ENCODE peak calls at places on chromosomes 11 and 22, in nine cellular contexts. M is astrocyte of the cerebellum, P is type B pancreatic cell, R is foreskin fibroblast, W is neural progenitor cell, E is GM20000, X is OCI-LY7, Y is choroid plexus epithelial cell, D is uterus. O is an unnamed sample.

GRCh38 chr11:65434667-65435179 is 12.1 kb downstream of the NEAT1 start:
- DNase-seq in M (no peak), P (no peak), R (no peak), W (no peak), E (no peak), X (no peak), Y (peak), D (no peak), O (no peak)

GRCh38 chr11:102347526-102348331 is 715 bp downstream of the BIRC2 start:
- DNase-seq in M (no peak), P (no peak), R (no peak), W (peak), E (peak), X (peak), Y (peak), D (no peak), O (peak)

GRCh38 chr11:27705873-27706820 is 5.9 kb upstream of the BDNF start:
- DNase-seq in M (no peak), P (no peak), R (no peak), W (peak), E (peak), X (peak), Y (peak), D (no peak), O (no peak)

GRCh38 chr22:30236875-30237274 is 9.7 kb downstream of the LIF start:
- DNase-seq in M (no peak), P (no peak), R (no peak), W (no peak), E (no peak), X (no peak), Y (no peak), D (no peak), O (no peak)

GRCh38 chr11:4543561-4543960 is 1.4 kb upstream of the OR52M1 start:
- DNase-seq in M (no peak), P (no peak), R (no peak), W (no peak), E (no peak), X (no peak), Y (no peak), D (no peak), O (no peak)

GRCh38 chr11:3786781-3787428 is 10.4 kb downstream of the NUP98 start:
- DNase-seq in M (peak), P (no peak), R (no peak), W (no peak), E (no peak), X (no peak), Y (no peak), D (no peak), O (no peak)

GRCh38 chr22:47307812-47308211 is 545.4 kb downstream of the TBC1D22A start:
- DNase-seq in M (no peak), P (peak), R (peak), W (no peak), E (no peak), X (no peak), Y (peak), D (no peak), O (no peak)

GRCh38 chr11:44815917-44816456 is 89.2 kb downstream of the TSPAN18 start:
- DNase-seq in M (no peak), P (no peak), R (no peak), W (no peak), E (no peak), X (no peak), Y (no peak), D (no peak), O (no peak)

GRCh38 chr22:31574015-31574670 is 77.8 kb downstream of the SFI1 start:
- DNase-seq in M (no peak), P (no peak), R (no peak), W (no peak), E (no peak), X (no peak), Y (peak), D (no peak), O (no peak)

GRCh38 chr11:95924414-95924760 is 480 bp upstream of the MTMR2 start:
- DNase-seq in M (peak), P (no peak), R (no peak), W (no peak), E (no peak), X (no peak), Y (peak), D (no peak), O (no peak)

GRCh38 chr11:114354076-114354475 is 46.2 kb downstream of the C11orf71 start:
- DNase-seq in M (peak), P (no peak), R (peak), W (no peak), E (no peak), X (no peak), Y (peak), D (no peak), O (no peak)

GRCh38 chr11:71330996-71331395 is 78.6 kb upstream of the SHANK2 start:
- DNase-seq in M (no peak), P (no peak), R (no peak), W (no peak), E (no peak), X (no peak), Y (no peak), D (no peak), O (no peak)

GRCh38 chr22:40332319-40332781 is 13.9 kb upstream of the ADSL start:
- DNase-seq in M (peak), P (no peak), R (peak), W (no peak), E (no peak), X (no peak), Y (peak), D (no peak), O (no peak)

GRCh38 chr11:790721-791564 is 1.1 kb upstream of the CEND1 start:
- DNase-seq in M (no peak), P (no peak), R (peak), W (peak), E (no peak), X (no peak), Y (peak), D (no peak), O (no peak)

GRCh38 chr11:10317776-10318526 is 13.1 kb downstream of the ADM start:
- DNase-seq in M (no peak), P (no peak), R (no peak), W (peak), E (peak), X (peak), Y (no peak), D (no peak), O (peak)

GRCh38 chr11:65593518-65594414 is 1.8 kb downstream of the KCNK7 start:
- DNase-seq in M (no peak), P (no peak), R (no peak), W (peak), E (peak), X (peak), Y (no peak), D (no peak), O (peak)

DNA sequence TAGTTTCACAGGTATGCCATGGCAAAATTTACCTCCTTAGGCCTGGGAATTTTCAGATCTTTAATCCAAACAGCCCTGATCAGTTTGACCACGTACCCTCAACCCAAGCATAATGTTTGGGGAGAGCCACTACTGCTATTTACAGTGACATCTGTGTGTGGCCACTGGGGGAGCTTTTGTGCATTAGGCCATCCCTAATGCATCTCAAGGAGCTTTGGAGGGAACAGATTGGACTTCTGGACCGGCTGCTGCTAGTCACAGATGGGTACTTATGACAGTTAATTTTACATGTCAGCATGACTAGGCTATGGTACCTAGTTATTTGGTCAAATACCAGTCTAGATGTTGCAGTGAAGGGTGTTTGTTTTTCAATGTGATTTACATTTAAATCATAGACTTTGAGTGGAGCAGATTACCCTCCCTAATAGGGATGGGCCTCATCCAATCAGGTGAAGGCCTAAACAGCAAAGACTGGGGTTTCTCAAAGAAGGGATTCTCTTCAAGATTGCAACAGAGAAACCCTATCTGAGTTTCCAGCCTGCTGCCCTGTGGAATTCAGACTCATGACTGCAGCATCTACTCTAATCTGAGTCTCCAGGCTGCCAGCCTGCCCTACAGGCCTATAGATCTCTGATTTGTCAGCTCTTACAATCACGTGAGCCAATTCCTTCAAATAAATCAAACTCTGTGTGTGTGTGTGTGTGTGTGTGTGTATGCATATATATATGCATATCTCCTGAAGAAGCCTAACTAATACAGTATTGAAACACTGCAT is 37.9 kb upstream of the GALNT18 start:
- DNase-seq in M (no peak), P (no peak), R (no peak), W (no peak), E (no peak), X (peak), Y (no peak), D (no peak), O (no peak)
- TF ChIP-seq CTCF in M (peak), P (peak), R (no peak), W (peak), E (no peak), X (peak), Y (peak), D (no peak), O (no peak)

DNA sequence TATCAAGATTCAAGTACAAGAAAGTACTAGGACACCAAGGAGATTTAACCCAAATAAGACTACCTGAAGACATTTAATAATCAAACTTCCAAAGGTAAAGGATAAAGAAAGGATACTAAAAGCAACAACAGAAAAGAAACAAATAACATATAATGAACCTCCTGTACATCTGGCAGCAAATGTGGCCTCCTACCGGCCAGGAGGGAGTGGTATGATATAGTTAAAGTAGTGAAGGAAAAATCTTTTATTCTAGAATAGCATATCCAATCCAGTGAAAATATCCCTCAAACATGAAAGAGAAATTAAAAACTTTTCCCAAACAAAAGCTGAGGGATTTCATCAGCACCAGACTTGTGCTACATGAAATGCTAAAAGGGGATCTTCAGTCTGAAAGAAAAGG is 104.7 kb upstream of the GUCY1A2 start:
- DNase-seq in M (no peak), P (no peak), R (no peak), W (no peak), E (no peak), X (no peak), Y (peak), D (no peak), O (no peak)
- TF ChIP-seq CTCF in M (no peak), P (no peak), R (peak), W (no peak), E (no peak), X (peak), Y (peak), D (no peak), O (no peak)

GRCh38 chr22:50605349-50606074 is 4.9 kb downstream of the MAPK8IP2 start:
- DNase-seq in M (no peak), P (no peak), R (no peak), W (no peak), E (peak), X (no peak), Y (no peak), D (no peak), O (no peak)

GRCh38 chr22:50604623-50605348 is 4.2 kb downstream of the MAPK8IP2 start:
- DNase-seq in M (no peak), P (no peak), R (no peak), W (no peak), E (peak), X (no peak), Y (no peak), D (no peak), O (no peak)

GRCh38 chr22:50607366-50608020 is 6.9 kb downstream of the MAPK8IP2 start:
- DNase-seq in M (no peak), P (no peak), R (no peak), W (no peak), E (no peak), X (no peak), Y (no peak), D (no peak), O (no peak)

GRCh38 chr22:50606561-50607365 is 6.2 kb downstream of the MAPK8IP2 start:
- DNase-seq in M (no peak), P (no peak), R (no peak), W (no peak), E (peak), X (no peak), Y (no peak), D (no peak), O (no peak)

GRCh38 chr22:50606126-50606525 is 5.5 kb downstream of the MAPK8IP2 start:
- DNase-seq in M (no peak), P (no peak), R (no peak), W (no peak), E (no peak), X (no peak), Y (no peak), D (no peak), O (no peak)
- TF ChIP-seq CTCF in M (peak), P (no peak), R (no peak), W (peak), E (no peak), X (peak), Y (peak), D (no peak), O (no peak)

GRCh38 chr11:111562692-111563389 is 22.3 kb downstream of the LAYN start:
- DNase-seq in M (no peak), P (no peak), R (no peak), W (no peak), E (no peak), X (no peak), Y (no peak), D (no peak), O (no peak)

GRCh38 chr11:111566324-111566723 is 25.8 kb downstream of the LAYN start:
- DNase-seq in M (no peak), P (no peak), R (no peak), W (no peak), E (no peak), X (no peak), Y (no peak), D (no peak), O (no peak)

GRCh38 chr11:111561801-111562325 is 21.3 kb downstream of the LAYN start:
- DNase-seq in M (peak), P (no peak), R (peak), W (no peak), E (no peak), X (no peak), Y (peak), D (no peak), O (no peak)

GRCh38 chr11:111561306-111561705 is 20.8 kb downstream of the LAYN start:
- DNase-seq in M (no peak), P (no peak), R (no peak), W (no peak), E (no peak), X (no peak), Y (no peak), D (no peak), O (no peak)

GRCh38 chr11:111565111-111565720 is 24.7 kb downstream of the LAYN start:
- DNase-seq in M (peak), P (no peak), R (peak), W (peak), E (peak), X (peak), Y (peak), D (peak), O (peak)
- TF ChIP-seq CTCF in M (peak), P (peak), R (peak), W (peak), E (peak), X (peak), Y (peak), D (peak), O (peak)

DNA sequence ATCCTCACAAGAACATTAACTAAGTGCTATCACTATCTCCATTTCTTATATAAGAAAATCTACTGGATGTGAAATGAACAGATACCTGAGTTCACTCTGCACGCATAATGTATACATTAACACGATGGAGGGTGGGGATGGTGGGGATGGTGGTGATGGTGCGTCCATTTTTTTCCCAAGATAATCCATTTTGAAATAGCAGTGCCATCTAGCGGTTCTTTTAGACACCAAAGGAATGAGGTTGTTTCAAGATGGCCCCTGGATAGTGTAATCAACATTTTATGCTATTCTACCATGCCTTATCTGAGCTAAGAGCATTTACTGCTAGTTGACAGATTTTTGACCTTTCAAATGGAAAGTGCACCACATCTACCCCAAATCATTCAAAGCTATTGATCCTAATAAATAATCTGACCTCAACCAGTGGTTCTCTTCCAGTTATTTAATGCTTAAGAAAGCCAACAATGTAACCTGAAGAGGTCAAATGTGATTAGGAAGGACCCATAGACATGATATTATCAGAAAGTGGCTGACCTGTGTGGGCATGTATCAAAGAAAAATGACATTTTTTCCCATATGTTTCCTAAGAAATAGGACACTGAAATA is 714.7 kb upstream of the TENM4 start:
- DNase-seq in M (no peak), P (no peak), R (peak), W (peak), E (peak), X (peak), Y (peak), D (no peak), O (no peak)
- TF ChIP-seq CTCF in M (peak), P (peak), R (peak), W (peak), E (no peak), X (peak), Y (peak), D (no peak), O (peak)

DNA sequence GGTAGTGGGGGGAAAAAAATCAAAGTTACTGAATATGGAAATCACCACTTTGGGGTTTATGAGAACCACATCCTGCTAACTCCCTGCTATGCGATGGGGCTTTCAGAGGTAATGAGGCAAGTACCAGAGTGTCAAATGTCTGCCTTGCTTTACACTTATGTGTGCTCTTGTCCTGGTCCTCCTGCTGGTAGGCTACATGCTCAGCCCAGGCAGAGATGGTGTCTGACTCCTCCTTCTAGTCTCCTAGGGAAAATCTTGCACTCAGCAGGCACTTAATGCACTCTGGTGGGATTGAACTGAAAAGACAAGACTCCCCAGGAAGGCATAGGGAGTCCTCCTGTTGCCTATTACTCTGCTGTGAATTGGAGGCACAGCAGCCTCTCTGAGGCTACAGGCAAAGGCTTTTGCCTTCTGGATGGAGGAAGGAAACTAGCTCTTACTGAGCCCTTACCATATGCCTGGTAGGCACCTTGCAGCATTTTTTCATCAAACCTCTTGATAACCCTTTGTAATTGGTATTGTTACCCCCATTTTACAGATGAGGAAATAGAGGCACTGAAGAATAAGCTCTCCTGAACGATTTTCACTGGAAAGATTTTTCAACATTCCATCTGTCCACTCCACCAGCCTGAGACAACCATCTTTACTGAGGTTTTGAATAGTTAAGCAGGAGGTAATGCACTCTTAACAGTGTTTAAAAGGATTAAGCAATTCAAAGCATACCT is 132.1 kb upstream of the PAX6 start:
- DNase-seq in M (peak), P (no peak), R (no peak), W (peak), E (peak), X (no peak), Y (no peak), D (no peak), O (peak)
- TF ChIP-seq CTCF in M (peak), P (no peak), R (no peak), W (peak), E (no peak), X (no peak), Y (no peak), D (no peak), O (no peak)

GRCh38 chr11:67606477-67607295 is at the start of gene NDUFV1:
- DNase-seq in M (peak), P (peak), R (peak), W (peak), E (peak), X (peak), Y (peak), D (peak), O (peak)
- TF ChIP-seq CTCF in M (peak), P (peak), R (peak), W (peak), E (peak), X (peak), Y (peak), D (peak), O (peak)